ENCODE peak calls at places on chromosomes 16 and 17, in eight cellular contexts. O, B, C, N, Q, G, J and X are unnamed samples.

GRCh38 chr17:59387351-59388069 is 56.1 kb downstream of the YPEL2 start:
- DNase-seq in B (no peak), J (no peak), G (peak), N (no peak), C (no peak), Q (no peak), O (no peak), X (no peak)

GRCh38 chr17:66904760-66905637 is 59.5 kb upstream of the CACNG4 start:
- DNase-seq in C (peak), N (no peak), O (peak), B (peak), Q (peak), G (peak), J (no peak), X (peak)

GRCh38 chr17:29123111-29123510 is 57.1 kb downstream of the MYO18A start:
- DNase-seq in N (no peak), C (no peak), G (no peak), Q (no peak), J (no peak), O (no peak), B (no peak), X (no peak)

GRCh38 chr17:78915872-78916632 is 9.1 kb downstream of the TIMP2 start:
- DNase-seq in J (peak), C (peak), Q (no peak), B (peak), O (no peak), N (peak), G (peak), X (peak)

GRCh38 chr16:53511403-53512280 is 8.6 kb upstream of the AKTIP start:
- DNase-seq in N (no peak), Q (no peak), G (no peak), B (no peak), O (no peak), J (peak), C (no peak), X (no peak)

GRCh38 chr16:69553332-69553731 is 12.4 kb upstream of the NFAT5 start:
- DNase-seq in Q (no peak), O (no peak), N (no peak), J (no peak), C (no peak), G (no peak), B (no peak), X (no peak)

GRCh38 chr16:73268311-73268997 is 220.5 kb upstream of the ZFHX3 start:
- DNase-seq in B (no peak), G (peak), Q (no peak), O (peak), J (no peak), C (no peak), N (no peak), X (peak)

GRCh38 chr16:82655315-82655714 is 28.5 kb downstream of the CDH13 start:
- DNase-seq in J (no peak), B (no peak), N (no peak), G (peak), Q (no peak), C (no peak), O (peak), X (peak)

GRCh38 chr17:44086364-44087311 is 16.1 kb downstream of the G6PC3 start:
- DNase-seq in B (no peak), O (peak), N (peak), C (peak), Q (no peak), J (peak), G (peak), X (peak)

GRCh38 chr16:3266873-3267537 is 10.6 kb upstream of the MEFV start:
- DNase-seq in J (no peak), N (peak), O (peak), C (no peak), B (no peak), Q (peak), G (peak), X (peak)

GRCh38 chr16:10877472-10877946 is 507 bp downstream of the CIITA start:
- DNase-seq in N (no peak), B (no peak), C (no peak), J (no peak), O (no peak), Q (no peak), G (no peak), X (no peak)

GRCh38 chr17:44348988-44349364 is 3.9 kb downstream of the GRN start:
- DNase-seq in J (no peak), C (no peak), Q (no peak), B (no peak), N (no peak), G (no peak), O (no peak), X (no peak)

GRCh38 chr17:35545150-35545549 is 7.7 kb upstream of the SLFN12L start:
- DNase-seq in G (no peak), C (no peak), N (no peak), J (no peak), O (no peak), B (no peak), Q (no peak), X (no peak)

GRCh38 chr17:17177186-17177585 is 28.9 kb downstream of the PLD6 start:
- DNase-seq in C (no peak), O (no peak), N (no peak), J (no peak), B (no peak), G (no peak), Q (no peak), X (no peak)

GRCh38 chr17:17173921-17174320 is 32.2 kb downstream of the PLD6 start:
- DNase-seq in G (no peak), Q (no peak), J (no peak), N (no peak), O (no peak), B (no peak), C (no peak), X (no peak)

GRCh38 chr17:17176341-17176740 is 29.8 kb downstream of the PLD6 start:
- DNase-seq in J (no peak), Q (no peak), N (no peak), B (no peak), G (no peak), O (no peak), C (no peak), X (no peak)

GRCh38 chr17:17175917-17176316 is 30.2 kb downstream of the PLD6 start:
- DNase-seq in O (no peak), Q (no peak), C (no peak), B (no peak), J (no peak), G (no peak), N (no peak), X (no peak)

GRCh38 chr17:17175340-17175739 is 30.8 kb downstream of the PLD6 start:
- DNase-seq in C (no peak), N (no peak), G (no peak), Q (no peak), O (no peak), J (no peak), B (no peak), X (no peak)
- H3K4me3 ChIP-seq in C (no peak), N (no peak), G (no peak), Q (no peak), O (no peak), J (no peak), B (no peak), X (no peak)

GRCh38 chr16:28983644-28984043 is 1.2 kb upstream of the LAT start:
- DNase-seq in Q (no peak), G (no peak), O (no peak), N (no peak), C (no peak), B (no peak), J (no peak), X (no peak)
- H3K4me3 ChIP-seq in Q (no peak), G (no peak), O (no peak), N (no peak), C (no peak), B (no peak), J (no peak), X (no peak)

GRCh38 chr16:78199325-78200022 is 100.0 kb downstream of the WWOX start:
- DNase-seq in O (no peak), Q (no peak), C (no peak), G (no peak), B (no peak), J (no peak), N (no peak), X (no peak)

GRCh38 chr16:78198299-78198698 is 98.8 kb downstream of the WWOX start:
- DNase-seq in N (no peak), G (no peak), Q (no peak), O (no peak), C (no peak), B (no peak), J (no peak), X (no peak)

GRCh38 chr16:78194948-78195347 is 95.5 kb downstream of the WWOX start:
- DNase-seq in J (no peak), O (no peak), C (no peak), Q (no peak), B (no peak), N (no peak), G (no peak), X (no peak)

GRCh38 chr16:78195868-78196267 is 96.4 kb downstream of the WWOX start:
- DNase-seq in J (no peak), G (no peak), C (no peak), Q (no peak), B (no peak), N (no peak), O (no peak), X (no peak)

DNA sequence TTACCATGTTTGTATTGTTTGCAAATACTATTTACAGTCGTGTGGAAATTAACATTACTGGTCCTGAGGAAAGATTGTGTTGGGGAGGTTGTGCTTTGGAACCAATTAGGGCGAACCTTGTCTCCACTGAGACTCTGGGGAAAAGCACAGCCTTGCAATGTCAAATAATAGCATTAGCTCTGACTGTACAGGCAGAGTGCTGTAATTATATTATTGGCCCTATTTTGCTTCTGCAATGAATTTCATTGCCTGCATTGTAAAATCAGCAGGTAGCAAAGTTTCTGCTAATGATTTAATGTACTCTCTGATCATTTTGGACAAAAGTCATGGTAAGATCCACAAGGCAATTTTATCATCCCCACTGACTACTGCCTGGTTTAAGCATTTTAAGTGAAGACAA is 97.1 kb downstream of the WWOX start:
- DNase-seq in C (no peak), B (no peak), N (no peak), G (no peak), J (no peak), O (no peak), Q (no peak), X (no peak)
- H3K4me3 ChIP-seq in C (no peak), B (no peak), N (no peak), G (no peak), J (no peak), O (no peak), Q (no peak), X (no peak)

GRCh38 chr16:24773771-24774427 is 44.4 kb downstream of the TNRC6A start:
- DNase-seq in G (no peak), Q (no peak), J (no peak), C (no peak), O (no peak), B (no peak), N (no peak), X (no peak)

GRCh38 chr16:24766057-24766456 is 36.6 kb downstream of the TNRC6A start:
- DNase-seq in C (no peak), N (no peak), Q (no peak), B (no peak), J (no peak), O (no peak), G (no peak), X (no peak)

GRCh38 chr16:24771779-24772157 is 42.3 kb downstream of the TNRC6A start:
- DNase-seq in G (peak), J (peak), Q (no peak), N (no peak), O (peak), C (no peak), B (no peak), X (peak)

GRCh38 chr16:24771132-24771778 is 41.8 kb downstream of the TNRC6A start:
- DNase-seq in O (peak), N (no peak), B (no peak), G (peak), C (no peak), J (no peak), Q (no peak), X (peak)

GRCh38 chr16:24769806-24770205 is 40.4 kb downstream of the TNRC6A start:
- DNase-seq in Q (no peak), J (no peak), C (no peak), N (no peak), B (no peak), G (peak), O (peak), X (peak)
- H3K4me3 ChIP-seq in Q (no peak), J (no peak), C (no peak), N (no peak), B (no peak), G (no peak), O (no peak), X (no peak)

GRCh38 chr16:30183236-30183960 is at the start of gene CORO1A:
- DNase-seq in C (peak), G (peak), O (peak), B (peak), Q (peak), N (peak), J (peak), X (peak)

GRCh38 chr16:30185141-30185682 is 1.8 kb downstream of the CORO1A start:
- DNase-seq in N (no peak), B (peak), O (no peak), C (no peak), Q (no peak), J (no peak), G (no peak), X (no peak)

GRCh38 chr16:30185683-30186421 is 2.5 kb downstream of the CORO1A start:
- DNase-seq in N (peak), J (no peak), B (peak), Q (no peak), G (no peak), C (no peak), O (no peak), X (no peak)

GRCh38 chr16:30183961-30184429 is 593 bp downstream of the CORO1A start:
- DNase-seq in C (no peak), G (no peak), O (no peak), B (peak), Q (no peak), N (no peak), J (no peak), X (no peak)

DNA sequence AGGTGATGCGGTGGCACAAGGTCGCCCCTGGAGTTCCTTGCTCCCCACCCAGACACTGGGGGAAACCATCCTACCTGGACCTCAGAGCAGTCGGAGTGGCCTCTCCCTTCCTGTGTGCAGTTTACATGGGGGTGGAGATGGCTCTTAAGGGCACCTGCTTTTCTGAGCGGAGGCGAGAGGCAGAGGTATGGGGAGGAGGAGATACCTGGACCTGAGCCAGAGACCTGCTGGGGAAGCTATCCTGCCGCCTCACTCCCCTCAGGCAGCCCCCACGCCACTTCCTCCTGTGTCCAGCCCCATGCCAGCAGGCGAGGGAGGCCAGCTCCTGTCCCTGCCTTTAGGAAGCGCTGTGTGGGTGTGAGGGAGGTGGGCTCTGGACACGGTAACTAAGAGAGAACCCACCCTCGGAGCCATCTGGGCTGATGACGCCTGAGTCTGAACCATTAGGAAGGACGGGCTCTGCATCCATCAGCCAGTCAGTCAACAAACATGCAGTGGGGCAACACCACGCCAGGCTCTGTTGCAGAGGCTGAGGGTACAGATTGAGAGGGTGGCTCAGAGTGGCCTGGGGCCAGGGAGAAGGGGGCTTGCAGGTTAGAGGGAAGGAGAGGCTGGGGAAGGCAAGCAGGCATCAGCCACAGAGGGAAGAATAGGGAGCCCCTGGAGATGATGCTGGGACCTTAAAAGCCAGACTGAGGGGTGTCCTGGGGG is 1.2 kb downstream of the CORO1A start:
- DNase-seq in O (no peak), J (no peak), N (peak), B (peak), G (no peak), Q (no peak), C (peak), X (no peak)
- H3K4me3 ChIP-seq in O (no peak), J (no peak), N (peak), B (peak), G (no peak), Q (no peak), C (no peak), X (no peak)

GRCh38 chr17:42989146-42989545 is 8.8 kb downstream of the RUNDC1 start:
- DNase-seq in C (no peak), Q (no peak), N (no peak), O (no peak), G (no peak), B (no peak), J (no peak), X (no peak)

GRCh38 chr17:42982266-42982665 is 1.9 kb downstream of the RUNDC1 start:
- DNase-seq in N (no peak), C (no peak), Q (no peak), B (no peak), G (no peak), J (no peak), O (no peak), X (no peak)

GRCh38 chr17:42980766-42981397 is 517 bp downstream of the RUNDC1 start:
- DNase-seq in N (peak), O (peak), J (no peak), C (no peak), B (peak), Q (peak), G (peak), X (peak)

GRCh38 chr17:42984486-42984885 is 4.1 kb downstream of the RUNDC1 start:
- DNase-seq in J (peak), Q (no peak), O (no peak), C (no peak), G (peak), B (no peak), N (no peak), X (peak)

DNA sequence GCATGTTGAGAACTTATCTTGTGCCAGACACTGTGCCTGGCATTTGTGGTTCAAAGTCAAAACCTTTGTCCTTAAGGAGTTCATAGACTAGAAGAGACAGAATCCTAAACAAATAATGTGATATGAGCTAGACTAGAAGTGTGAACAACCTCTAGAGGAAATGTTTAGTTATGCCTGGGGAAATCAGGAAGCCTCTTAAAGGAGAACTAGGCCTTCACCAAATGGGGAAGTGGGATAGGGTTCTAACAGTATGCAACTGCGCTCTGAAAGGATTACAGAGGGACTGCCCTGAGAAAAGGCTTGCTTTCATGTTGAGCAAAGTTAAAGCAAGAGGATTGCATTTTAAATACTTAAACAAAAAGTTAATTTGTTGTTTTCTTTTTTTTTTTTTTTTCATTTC is 4.9 kb downstream of the RUNDC1 start:
- DNase-seq in O (no peak), G (no peak), J (no peak), Q (no peak), B (no peak), C (no peak), N (no peak), X (no peak)
- H3K4me3 ChIP-seq in O (no peak), G (no peak), J (no peak), Q (no peak), B (no peak), C (no peak), N (no peak), X (no peak)